ENCODE peak calls at places on chromosomes 13 and 19, in seven cellular contexts. S, Q, T, V, Y, O and L are unnamed samples. For H3K36me3 and H3K4me1, the result is how much of the 10 kb centered on the place peaks cover.

GRCh38 chr13:91158015-91158390 is 189.5 kb upstream of the MIR17HG start:
- DNase-seq in S (no peak), Q (no peak), T (no peak), V (no peak), Y (no peak), O (no peak), L (no peak)

GRCh38 chr13:95403349-95404140 is 102.3 kb upstream of the ABCC4 start:
- DNase-seq in S (no peak), Q (peak), T (no peak), V (peak), Y (no peak), O (no peak), L (peak)

GRCh38 chr19:49533551-49534488 is 6.0 kb downstream of the RCN3 start:
- DNase-seq in S (peak), Q (peak), T (no peak), V (peak), Y (peak), O (peak), L (peak)

GRCh38 chr19:33685541-33685940 is 63.8 kb downstream of the CHST8 start:
- DNase-seq in S (no peak), Q (no peak), T (no peak), V (peak), Y (no peak), O (no peak), L (no peak)

GRCh38 chr13:97392020-97392419 is 41.9 kb upstream of the RAP2A start:
- DNase-seq in S (no peak), Q (no peak), T (no peak), V (no peak), Y (no peak), O (no peak), L (no peak)

GRCh38 chr19:12792048-12792852 is 964 bp downstream of the JUNB start:
- DNase-seq in S (peak), Q (peak), T (peak), V (peak), Y (peak), O (peak), L (peak)

GRCh38 chr19:31611348-31611877 is 262.2 kb upstream of the TSHZ3 start:
- DNase-seq in S (no peak), Q (no peak), T (no peak), V (no peak), Y (no peak), O (no peak), L (no peak)

GRCh38 chr19:41223431-41224234 is 4.6 kb downstream of the AXL start:
- DNase-seq in S (peak), Q (peak), T (peak), V (peak), Y (peak), O (peak), L (no peak)

GRCh38 chr19:11798391-11799296 is at the start of gene ZNF491:
- DNase-seq in S (peak), Q (peak), T (peak), V (peak), Y (peak), O (peak), L (peak)

GRCh38 chr13:113845723-113846638 is 17.9 kb downstream of the GAS6 start:
- DNase-seq in S (no peak), Q (no peak), T (no peak), V (peak), Y (no peak), O (no peak), L (no peak)

GRCh38 chr19:10209305-10209704 is 14.6 kb upstream of the DNMT1 start:
- DNase-seq in S (peak), Q (no peak), T (no peak), V (no peak), Y (no peak), O (no peak), L (no peak)

GRCh38 chr19:46736544-46737274 is 9.1 kb upstream of the FKRP start:
- DNase-seq in S (no peak), Q (peak), T (no peak), V (no peak), Y (no peak), O (no peak), L (no peak)

GRCh38 chr19:16017138-16017490 is 59.2 kb upstream of the TPM4 start:
- DNase-seq in S (no peak), Q (no peak), T (no peak), V (no peak), Y (no peak), O (no peak), L (no peak)

GRCh38 chr13:111265701-111266035 is 54.8 kb upstream of the TEX29 start:
- DNase-seq in S (no peak), Q (peak), T (no peak), V (peak), Y (no peak), O (no peak), L (no peak)

GRCh38 chr13:65470781-65471180 is 1759.4 kb downstream of the PCDH9 start:
- DNase-seq in S (peak), Q (no peak), T (no peak), V (no peak), Y (no peak), O (peak), L (no peak)

GRCh38 chr19:40594657-40595077 is 6.5 kb upstream of the LTBP4 start:
- DNase-seq in S (peak), Q (no peak), T (no peak), V (no peak), Y (peak), O (no peak), L (no peak)

GRCh38 chr19:42419309-42419708 is 7.9 kb downstream of the LIPE start:
- DNase-seq in S (no peak), Q (no peak), T (no peak), V (peak), Y (no peak), O (no peak), L (no peak)

GRCh38 chr13:25170554-25171107 is 1.5 kb downstream of the AMER2 start:
- DNase-seq in S (no peak), Q (peak), T (no peak), V (peak), Y (no peak), O (peak), L (no peak)
- H3K9ac ChIP-seq in S (no peak), Q (no peak), T (no peak), V (no peak), Y (no peak), O (no peak), L (no peak)

GRCh38 chr19:38729653-38730469 is 14.4 kb downstream of the CAPN12 start:
- DNase-seq in S (peak), Q (peak), T (peak), V (peak), Y (peak), O (peak), L (peak)
- H3K36me3 ChIP-seq in S (half or more), Q (under half), T (under half), V (half or more), Y (under half), O (half or more), L (under half)

DNA sequence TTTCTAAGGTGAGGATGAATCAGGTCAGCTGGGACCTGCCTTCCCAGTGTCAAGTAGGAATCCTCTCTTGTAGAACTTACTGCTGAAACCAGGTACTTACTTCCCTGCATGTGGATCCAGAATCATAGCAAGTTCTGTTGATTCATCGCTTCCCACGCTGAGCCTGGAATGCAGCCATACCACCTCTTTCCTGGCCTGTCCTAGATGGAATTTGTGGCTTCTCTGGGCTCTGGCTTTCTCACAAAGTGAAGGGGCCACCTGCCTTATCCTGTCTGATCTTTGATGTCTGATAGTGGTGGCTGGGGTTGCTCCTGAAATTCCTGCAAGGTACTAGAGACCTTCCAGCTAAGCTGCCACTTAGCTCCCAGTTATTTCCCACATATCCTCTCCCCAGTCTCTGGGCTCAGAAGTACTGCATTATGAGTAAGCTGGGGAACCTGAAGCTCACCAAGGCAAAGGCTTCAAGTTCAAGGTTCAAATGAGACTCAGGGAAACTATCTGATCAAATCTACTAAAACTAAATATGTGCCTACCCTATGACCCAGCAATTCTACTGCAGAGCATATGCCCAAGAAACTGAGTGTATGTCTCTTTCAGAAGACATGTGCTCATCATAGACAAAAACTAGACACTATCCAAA is 103.5 kb downstream of the SUCLA2 start:
- DNase-seq in S (peak), Q (no peak), T (peak), V (peak), Y (peak), O (no peak), L (no peak)
- H3K4me1 ChIP-seq in S (under half), Q (under half), T (under half), V (under half), Y (under half), O (under half), L (under half)

DNA sequence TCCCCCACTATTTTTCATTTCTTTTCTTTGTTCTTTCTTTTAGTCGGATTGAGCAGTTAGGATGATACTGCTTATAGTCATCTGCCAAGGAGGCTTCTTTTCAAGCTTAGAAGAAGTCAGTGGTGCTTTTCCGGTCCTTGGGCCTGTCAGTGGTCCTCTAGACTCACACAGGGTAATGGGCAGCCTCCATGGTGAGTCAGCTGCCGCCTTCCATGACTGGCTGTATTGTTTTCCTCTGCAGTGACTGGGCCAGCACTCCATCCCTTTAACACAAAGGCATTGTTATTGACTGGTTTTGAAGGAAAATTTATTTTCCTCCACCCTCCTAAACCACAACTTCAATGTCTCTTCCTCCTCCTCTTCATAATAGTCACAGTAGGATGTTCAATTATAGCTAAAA is 47.1 kb upstream of the CNMD start:
- DNase-seq in S (no peak), Q (no peak), T (no peak), V (no peak), Y (peak), O (no peak), L (no peak)
- H3K9ac ChIP-seq in S (no peak), Q (no peak), T (no peak), V (no peak), Y (no peak), O (no peak), L (no peak)

GRCh38 chr19:18131841-18132596 is 20.9 kb upstream of the PIK3R2 start:
- DNase-seq in S (no peak), Q (peak), T (no peak), V (peak), Y (no peak), O (no peak), L (peak)

GRCh38 chr19:18128805-18129204 is 24.2 kb upstream of the PIK3R2 start:
- DNase-seq in S (no peak), Q (no peak), T (no peak), V (no peak), Y (no peak), O (no peak), L (no peak)

GRCh38 chr19:18130523-18131242 is 22.3 kb upstream of the PIK3R2 start:
- DNase-seq in S (no peak), Q (no peak), T (no peak), V (no peak), Y (no peak), O (no peak), L (no peak)

GRCh38 chr19:18126097-18126496 is 26.9 kb upstream of the PIK3R2 start:
- DNase-seq in S (no peak), Q (no peak), T (no peak), V (no peak), Y (no peak), O (no peak), L (no peak)

DNA sequence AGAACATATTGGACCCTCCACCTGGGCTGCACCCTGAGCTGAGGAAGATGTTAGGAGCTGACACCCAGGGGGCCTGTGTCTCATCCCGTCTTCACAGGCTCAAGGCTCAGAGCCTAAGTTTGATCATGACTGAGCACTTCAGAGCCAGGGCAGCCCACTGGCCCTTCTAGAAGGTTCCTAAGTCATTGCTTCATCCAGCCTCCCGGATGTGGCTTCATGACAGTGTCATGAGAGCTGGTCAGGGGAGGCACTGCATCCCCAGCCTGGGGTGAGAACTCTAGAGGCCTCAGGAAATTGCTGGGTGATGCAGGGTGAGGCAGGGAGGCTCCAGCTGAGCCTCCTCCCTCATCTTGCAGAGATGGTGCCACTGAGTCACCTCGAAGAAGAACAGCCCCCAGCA is 24.9 kb upstream of the PIK3R2 start:
- DNase-seq in S (peak), Q (no peak), T (no peak), V (no peak), Y (no peak), O (no peak), L (no peak)
- H3K36me3 ChIP-seq in S (half or more), Q (under half), T (half or more), V (under half), Y (under half), O (under half), L (under half)

DNA sequence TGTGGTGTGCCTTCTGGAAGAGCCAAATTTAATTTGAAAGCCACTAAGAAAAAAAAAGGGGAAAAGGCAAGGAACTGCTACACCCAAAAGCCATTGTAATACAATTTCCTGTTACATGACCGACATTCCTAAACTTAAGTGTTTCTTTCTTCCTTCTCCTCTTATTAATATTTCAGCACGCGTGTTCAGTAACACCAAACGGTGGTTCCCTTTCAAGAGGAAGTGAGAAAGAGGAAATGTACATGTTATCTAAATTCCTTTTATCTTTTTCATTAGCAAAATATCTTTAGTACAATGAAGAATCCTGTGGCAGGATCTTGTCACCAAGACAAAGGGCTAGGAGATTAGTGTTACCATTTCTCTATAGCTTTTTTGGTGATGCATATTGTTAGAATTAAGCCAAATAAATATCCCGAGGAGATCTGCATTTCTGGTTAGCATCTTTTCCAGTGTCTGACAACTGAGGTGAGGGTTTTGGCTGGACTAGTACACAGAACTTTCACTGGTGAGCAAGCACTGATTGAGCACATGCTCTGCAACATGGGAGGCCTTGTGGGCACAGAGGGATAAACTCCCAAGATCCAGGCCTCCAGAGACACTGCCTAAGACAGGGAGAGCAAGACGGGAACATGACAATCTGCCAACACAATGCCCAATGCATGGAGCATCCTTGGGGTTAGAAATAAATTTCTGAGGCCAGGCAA is 22.1 kb downstream of the LATS2 start:
- DNase-seq in S (no peak), Q (no peak), T (no peak), V (no peak), Y (no peak), O (no peak), L (no peak)
- H3K4me1 ChIP-seq in S (under half), Q (under half), T (under half), V (under half), Y (under half), O (under half), L (under half)

GRCh38 chr19:38437917-38438316 is 4.4 kb downstream of the RYR1 start:
- DNase-seq in S (no peak), Q (no peak), T (no peak), V (no peak), Y (no peak), O (no peak), L (no peak)
- H3K9ac ChIP-seq in S (no peak), Q (no peak), T (no peak), V (no peak), Y (no peak), O (no peak), L (no peak)

GRCh38 chr19:8483165-8483564 is 19.3 kb downstream of the PRAM1 start:
- DNase-seq in S (no peak), Q (no peak), T (no peak), V (no peak), Y (no peak), O (no peak), L (no peak)

GRCh38 chr19:8482696-8483095 is 19.7 kb downstream of the PRAM1 start:
- DNase-seq in S (no peak), Q (no peak), T (no peak), V (no peak), Y (no peak), O (no peak), L (no peak)

GRCh38 chr19:8486661-8487136 is 15.7 kb downstream of the PRAM1 start:
- DNase-seq in S (no peak), Q (peak), T (no peak), V (no peak), Y (no peak), O (no peak), L (no peak)

GRCh38 chr19:8485561-8486371 is 16.7 kb downstream of the PRAM1 start:
- DNase-seq in S (no peak), Q (no peak), T (no peak), V (no peak), Y (no peak), O (no peak), L (no peak)

GRCh38 chr19:8484331-8484894 is 18.0 kb downstream of the PRAM1 start:
- DNase-seq in S (no peak), Q (no peak), T (no peak), V (no peak), Y (no peak), O (no peak), L (no peak)
- H3K36me3 ChIP-seq in S (half or more), Q (under half), T (half or more), V (half or more), Y (under half), O (half or more), L (under half)